ENCODE peak calls at places on chromosome 1, in six cellular contexts. Y is A549, T is HepG2, J is tibial nerve, N is transverse colon, K is stomach. G is an unnamed sample.
A peak's percentile ranks its signal among the peaks of the same experiment; 100 is the strongest.

GRCh38 chr1:15684042-15684461 is at the start of gene PLEKHM2:
- DNase-seq in Y (no peak), T (no peak), J (no peak), N (peak; percentile 50), K (peak; percentile 56), G (no peak)

GRCh38 chr1:32895325-32896215 is 5.6 kb downstream of the TMEM54 start:
- DNase-seq in Y (no peak), T (no peak), J (no peak), N (no peak), K (no peak), G (no peak)

GRCh38 chr1:16226495-16227179 is 10.3 kb downstream of the CPLANE2 start:
- DNase-seq in Y (no peak), T (no peak), J (no peak), N (peak; percentile 58), K (peak; percentile 80), G (peak; percentile 93)

GRCh38 chr1:41806472-41807155 is 112.1 kb downstream of the HIVEP3 start:
- DNase-seq in Y (no peak), T (no peak), J (no peak), N (no peak), K (no peak), G (no peak)

GRCh38 chr1:154730251-154730650 is 122.3 kb upstream of the ADAR start:
- DNase-seq in Y (peak; percentile 75), T (no peak), J (no peak), N (no peak), K (no peak), G (no peak)

GRCh38 chr1:6316240-6317100 is 55.6 kb upstream of the GPR153 start:
- DNase-seq in Y (no peak), T (no peak), J (no peak), N (no peak), K (no peak), G (no peak)

GRCh38 chr1:150568567-150568966 is 10.8 kb downstream of the MCL1 start:
- DNase-seq in Y (no peak), T (no peak), J (no peak), N (no peak), K (no peak), G (no peak)

GRCh38 chr1:34786521-34787325 is 5.7 kb downstream of the GJB3 start:
- DNase-seq in Y (peak; percentile 58), T (peak; percentile 54), J (peak; percentile 31), N (peak; percentile 86), K (peak; percentile 84), G (peak; percentile 52)

GRCh38 chr1:226649780-226650179 is 89.3 kb downstream of the ITPKB start:
- DNase-seq in Y (peak; percentile 28), T (no peak), J (no peak), N (no peak), K (no peak), G (no peak)

GRCh38 chr1:193971595-193971994 is 785.2 kb upstream of the B3GALT2 start:
- DNase-seq in Y (peak; percentile 87), T (no peak), J (no peak), N (no peak), K (no peak), G (no peak)

GRCh38 chr1:192104135-192104534 is 54.1 kb upstream of the RGS18 start:
- DNase-seq in Y (no peak), T (no peak), J (no peak), N (no peak), K (no peak), G (no peak)

GRCh38 chr1:117205368-117205767 is 5.4 kb downstream of the VTCN1 start:
- DNase-seq in Y (no peak), T (no peak), J (no peak), N (no peak), K (no peak), G (no peak)

GRCh38 chr1:18956189-18957135 is at the start of gene IFFO2:
- DNase-seq in Y (peak; percentile 87), T (peak; percentile 85), J (peak; percentile 96), N (peak; percentile 99), K (peak; percentile 99), G (peak; percentile 99)

GRCh38 chr1:6967431-6968079 is 182.3 kb downstream of the CAMTA1 start:
- DNase-seq in Y (no peak), T (no peak), J (no peak), N (no peak), K (no peak), G (no peak)

GRCh38 chr1:163436133-163436532 is 114.4 kb downstream of the NUF2 start:
- DNase-seq in Y (no peak), T (no peak), J (no peak), N (no peak), K (no peak), G (no peak)

GRCh38 chr1:24904731-24905354 is 25.2 kb downstream of the RUNX3 start:
- DNase-seq in Y (no peak), T (no peak), J (no peak), N (peak; percentile 5), K (peak; percentile 21), G (no peak)

GRCh38 chr1:240876071-240876470 is 264.1 kb upstream of the GREM2 start:
- DNase-seq in Y (no peak), T (no peak), J (no peak), N (no peak), K (no peak), G (no peak)

GRCh38 chr1:25873120-25873519 is 2.4 kb downstream of the PAQR7 start:
- DNase-seq in Y (no peak), T (peak; percentile 42), J (no peak), N (peak; percentile 31), K (peak; percentile 61), G (peak; percentile 64)

GRCh38 chr1:236785477-236785876 is 9.6 kb upstream of the MTR start:
- DNase-seq in Y (no peak), T (no peak), J (no peak), N (no peak), K (no peak), G (no peak)

GRCh38 chr1:25433389-25434186 is 2.9 kb downstream of the MACO1 start:
- DNase-seq in Y (no peak), T (no peak), J (no peak), N (no peak), K (no peak), G (no peak)

GRCh38 chr1:27873671-27874384 is 1.5 kb downstream of the THEMIS2 start:
- DNase-seq in Y (no peak), T (no peak), J (no peak), N (peak; percentile 47), K (no peak), G (no peak)

GRCh38 chr1:246155923-246156322 is 351.2 kb downstream of the SMYD3 start:
- DNase-seq in Y (no peak), T (no peak), J (no peak), N (no peak), K (no peak), G (no peak)

GRCh38 chr1:218030846-218031245 is 254.2 kb upstream of the RRP15 start:
- DNase-seq in Y (no peak), T (no peak), J (no peak), N (no peak), K (no peak), G (no peak)

GRCh38 chr1:56491441-56491840 is 87.9 kb downstream of the PLPP3 start:
- DNase-seq in Y (no peak), T (no peak), J (no peak), N (no peak), K (no peak), G (no peak)

GRCh38 chr1:234886081-234886874 is 242.4 kb downstream of the TOMM20 start:
- DNase-seq in Y (no peak), T (no peak), J (no peak), N (no peak), K (no peak), G (peak; percentile 30)

GRCh38 chr1:153629971-153630370 is 1.7 kb downstream of the S100A1 start:
- DNase-seq in Y (no peak), T (no peak), J (no peak), N (no peak), K (no peak), G (no peak)

GRCh38 chr1:31511848-31512615 is 64.3 kb upstream of the TINAGL1 start:
- DNase-seq in Y (no peak), T (peak; percentile 68), J (no peak), N (no peak), K (no peak), G (no peak)

GRCh38 chr1:38652217-38652616 is 207.4 kb downstream of the RRAGC start:
- DNase-seq in Y (no peak), T (no peak), J (no peak), N (no peak), K (no peak), G (no peak)
- H3K4me3 ChIP-seq in Y (no peak overlapping the region), T (no peak overlapping the region), J (no peak overlapping the region), N (no peak overlapping the region), K (no peak overlapping the region), G (no peak overlapping the region)

DNA sequence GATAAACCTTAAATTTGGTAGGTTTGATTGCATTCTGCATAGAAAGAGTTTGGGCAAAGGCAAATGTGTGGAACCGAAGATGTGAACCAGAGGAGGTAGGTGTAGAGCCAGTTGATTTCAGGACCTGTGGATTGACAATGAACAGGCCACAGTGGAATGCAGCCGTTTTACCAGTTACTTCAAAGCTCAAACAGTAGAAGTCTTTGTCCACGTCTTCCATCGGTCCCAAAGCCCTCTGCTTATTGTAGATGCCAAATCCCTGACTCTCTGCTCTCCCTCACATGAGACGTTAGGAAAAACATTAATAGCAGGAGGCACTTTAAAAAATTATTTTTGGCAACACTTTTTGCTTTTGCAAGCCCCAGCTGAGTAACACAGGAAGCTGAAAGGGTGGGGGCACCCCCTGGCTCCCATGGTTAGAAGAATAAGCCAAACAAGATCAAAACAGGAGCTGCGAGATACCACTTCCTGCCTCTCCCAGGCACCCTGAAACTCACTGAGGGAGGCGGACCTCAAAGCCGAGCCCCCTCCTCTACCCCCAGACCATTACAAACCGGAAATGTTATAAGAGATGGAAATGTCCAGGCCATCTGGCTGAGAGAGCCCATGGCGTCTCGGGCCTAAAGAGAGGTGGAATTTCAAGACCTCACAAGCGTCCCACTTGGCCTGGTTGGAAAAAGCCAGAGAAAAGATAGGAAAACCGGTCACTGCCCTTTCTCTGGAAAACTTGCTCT is 13.5 kb downstream of the TRAF3IP3 start:
- DNase-seq in Y (no peak), T (no peak), J (peak; percentile 46), N (peak; percentile 69), K (no peak), G (peak; percentile 60)
- TF ChIP-seq EP300 in Y (no peak), T (no peak), J (no peak), N (no peak), K (peak; percentile 49), G (no peak)

GRCh38 chr1:202367200-202367742 is 18.8 kb downstream of the PPP1R12B start:
- DNase-seq in Y (no peak), T (no peak), J (no peak), N (no peak), K (no peak), G (no peak)

GRCh38 chr1:202361224-202361623 is 12.7 kb downstream of the PPP1R12B start:
- DNase-seq in Y (no peak), T (no peak), J (no peak), N (no peak), K (no peak), G (no peak)

GRCh38 chr1:202365092-202365815 is 16.8 kb downstream of the PPP1R12B start:
- DNase-seq in Y (no peak), T (no peak), J (no peak), N (no peak), K (no peak), G (no peak)

GRCh38 chr1:202362212-202362611 is 13.7 kb downstream of the PPP1R12B start:
- DNase-seq in Y (no peak), T (no peak), J (no peak), N (no peak), K (no peak), G (no peak)

GRCh38 chr1:202361701-202362100 is 13.2 kb downstream of the PPP1R12B start:
- DNase-seq in Y (no peak), T (no peak), J (no peak), N (no peak), K (no peak), G (no peak)
- H3K4me3 ChIP-seq in Y (no peak overlapping the region), T (no peak overlapping the region), J (no peak overlapping the region), N (no peak overlapping the region), K (no peak overlapping the region), G (no peak overlapping the region)

GRCh38 chr1:13766906-13767564 is 67.0 kb downstream of the PRDM2 start:
- DNase-seq in Y (no peak), T (no peak), J (no peak), N (no peak), K (no peak), G (no peak)
- TF ChIP-seq EP300 in Y (no peak), T (no peak), J (no peak), N (no peak), K (no peak), G (no peak)

G was measured in ovary.